ENCODE peak calls at places on chromosomes 2 and 18, in four cellular contexts. B, P, S and E are unnamed samples.
A peak's percentile ranks its signal among the peaks of the same experiment; 100 is the strongest.

GRCh38 chr2:102235491-102235890 is 48.7 kb downstream of the IL1RL2 start:
- DNase-seq in S (peak; percentile 29), B (no peak), P (no peak), E (no peak)

GRCh38 chr18:36212978-36213303 is 25.6 kb downstream of the MOCOS start:
- DNase-seq in S (no peak), B (no peak), P (peak; percentile 68), E (no peak)

GRCh38 chr2:81481242-81481993 is 1176.9 kb upstream of the LRRTM1 start:
- DNase-seq in S (no peak), P (no peak), B (no peak), E (peak; percentile 15)

GRCh38 chr2:199488772-199489400 is 31.1 kb upstream of the SATB2 start:
- DNase-seq in S (peak; percentile 59), B (peak; percentile 76), P (no peak), E (no peak)

GRCh38 chr2:45851576-45852304 is 200.3 kb downstream of the PRKCE start:
- DNase-seq in P (no peak), B (no peak), S (peak; percentile 74), E (no peak)

GRCh38 chr2:213021971-213022899 is 129.2 kb downstream of the IKZF2 start:
- DNase-seq in B (no peak), S (peak; percentile 75), P (no peak), E (no peak)

GRCh38 chr2:70385966-70386595 is 84.2 kb upstream of the FAM136A start:
- DNase-seq in P (no peak), B (no peak), S (peak; percentile 60), E (no peak)

GRCh38 chr2:9690716-9691498 is 60.1 kb upstream of the YWHAQ start:
- DNase-seq in P (no peak), B (no peak), S (no peak), E (no peak)

GRCh38 chr18:24544141-24544498 is 83.7 kb downstream of the HRH4 start:
- DNase-seq in S (peak; percentile 40), P (no peak), B (no peak), E (no peak)

GRCh38 chr2:156399950-156400703 is 36.1 kb upstream of the GPD2 start:
- DNase-seq in S (peak; percentile 64), B (peak; percentile 91), P (peak; percentile 88), E (peak; percentile 79)

GRCh38 chr2:98757904-98758421 is 27.0 kb upstream of the MGAT4A start:
- DNase-seq in P (peak; percentile 78), B (peak; percentile 89), S (peak; percentile 79), E (peak; percentile 77)

GRCh38 chr2:120316528-120317179 is 29.3 kb upstream of the INHBB start:
- DNase-seq in B (no peak), S (no peak), P (no peak), E (no peak)

GRCh38 chr2:10305715-10306114 is 3.0 kb downstream of the HPCAL1 start:
- DNase-seq in P (no peak), S (no peak), B (peak; percentile 71), E (no peak)

GRCh38 chr2:188327518-188328205 is 36.0 kb downstream of the GULP1 start:
- DNase-seq in S (no peak), P (no peak), B (no peak), E (no peak)

GRCh38 chr2:147679664-147680502 is 164.9 kb upstream of the ACVR2A start:
- DNase-seq in S (peak; percentile 1), B (no peak), P (no peak), E (no peak)

GRCh38 chr2:118255301-118255700 is 167.0 kb downstream of the INSIG2 start:
- DNase-seq in S (no peak), B (no peak), P (no peak), E (no peak)

GRCh38 chr2:74199871-74200305 is 1.5 kb downstream of the MTHFD2 start:
- DNase-seq in P (no peak), S (peak; percentile 12), B (peak; percentile 39), E (no peak)

GRCh38 chr18:45503988-45504387 is 111.3 kb upstream of the SLC14A2 start:
- DNase-seq in S (no peak), B (no peak), P (no peak), E (no peak)

GRCh38 chr2:73827018-73827417 is 1.7 kb upstream of the STAMBP start:
- DNase-seq in S (peak; percentile 51), B (no peak), P (no peak), E (no peak)

GRCh38 chr2:75523313-75524275 is 37.1 kb downstream of the EVA1A start:
- DNase-seq in P (no peak), S (peak; percentile 89), B (no peak), E (no peak)

GRCh38 chr2:149431337-149431736 is 101.0 kb downstream of the LYPD6 start:
- DNase-seq in P (no peak), S (peak; percentile 47), B (no peak), E (no peak)

GRCh38 chr18:46293699-46294300 is 189.6 kb downstream of the HAUS1 start:
- DNase-seq in P (no peak), S (peak; percentile 8), B (no peak), E (no peak)

GRCh38 chr2:138369856-138370255 is 131.7 kb upstream of the SPOPL start:
- DNase-seq in S (no peak), B (no peak), P (no peak), E (no peak)

GRCh38 chr2:236177967-236178909 is 10.1 kb upstream of the GBX2 start:
- DNase-seq in P (peak; percentile 77), S (peak; percentile 30), B (peak; percentile 59), E (peak; percentile 60)

GRCh38 chr2:189466046-189466445 is 24.8 kb downstream of the WDR75 start:
- DNase-seq in S (no peak), B (no peak), P (no peak), E (no peak)

GRCh38 chr2:18645315-18645714 is 55.9 kb upstream of the NT5C1B start:
- DNase-seq in P (no peak), B (no peak), S (peak; percentile 12), E (no peak)

GRCh38 chr2:37644191-37644590 is 27.3 kb downstream of the CDC42EP3 start:
- DNase-seq in B (no peak), S (no peak), P (no peak), E (no peak)

GRCh38 chr2:133586978-133587377 is 18.7 kb upstream of the NCKAP5 start:
- DNase-seq in S (no peak), P (no peak), B (no peak), E (peak; percentile 37)

GRCh38 chr2:48713647-48714046 is 41.9 kb downstream of the LHCGR start:
- DNase-seq in P (no peak), S (peak; percentile 48), B (no peak), E (no peak)

GRCh38 chr2:48714240-48714639 is 41.3 kb downstream of the LHCGR start:
- DNase-seq in S (peak; percentile 87), B (no peak), P (no peak), E (no peak)

GRCh38 chr2:48707466-48707865 is 48.1 kb downstream of the LHCGR start:
- DNase-seq in B (no peak), P (no peak), S (peak; percentile 30), E (no peak)

GRCh38 chr2:48712151-48712550 is 43.4 kb downstream of the LHCGR start:
- DNase-seq in P (no peak), S (peak; percentile 58), B (no peak), E (no peak)

DNA sequence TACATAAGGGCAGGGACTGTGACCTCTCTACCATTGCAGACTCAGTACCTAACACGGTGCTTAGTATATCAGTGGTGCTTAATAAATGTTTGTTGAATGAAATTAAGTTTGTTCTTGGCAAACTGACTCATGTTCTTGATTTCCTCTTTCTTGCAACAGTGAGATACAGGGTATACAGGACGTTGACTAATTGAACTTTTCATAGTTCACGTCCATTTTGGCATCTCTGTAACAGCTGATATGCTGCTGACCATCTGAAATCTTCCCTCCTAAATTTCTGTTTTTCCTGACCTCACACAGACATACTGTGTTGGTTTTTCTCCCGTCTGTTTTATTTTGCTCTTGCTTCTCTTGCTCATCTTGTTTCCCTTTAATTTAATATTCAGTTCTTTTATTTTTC is 44.2 kb downstream of the LHCGR start:
- DNase-seq in B (no peak), S (peak; percentile 41), P (no peak), E (no peak)
- TF ChIP-seq POLR2A in B (no peak), S (no peak), P (no peak), E (no peak)

GRCh38 chr18:77567202-77567601 is 317.6 kb downstream of the GALR1 start:
- DNase-seq in S (no peak), P (no peak), B (no peak), E (no peak)

GRCh38 chr18:77572537-77572936 is 322.9 kb downstream of the GALR1 start:
- DNase-seq in S (no peak), B (no peak), P (no peak), E (no peak)

GRCh38 chr18:77571743-77572142 is 322.1 kb downstream of the GALR1 start:
- DNase-seq in S (no peak), B (no peak), P (no peak), E (no peak)

DNA sequence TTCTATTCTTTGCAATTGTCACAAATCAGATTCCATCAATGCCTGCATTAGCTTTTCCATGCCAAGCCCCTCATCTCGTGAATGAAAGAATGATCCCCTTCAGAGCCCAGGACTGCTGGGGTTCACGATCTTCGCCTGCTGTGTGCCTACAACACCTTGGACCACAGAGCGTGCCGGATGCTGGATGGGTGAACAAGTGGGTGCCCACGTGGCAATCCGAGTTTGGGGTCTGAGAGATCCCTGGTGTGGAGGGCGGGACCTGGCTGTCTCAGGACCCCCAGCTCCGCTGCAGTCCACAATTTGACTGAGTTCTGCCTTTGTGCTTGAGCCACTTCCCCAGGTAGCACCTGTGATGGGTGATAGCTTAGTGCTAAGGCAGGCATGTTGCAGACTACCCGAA is 317.0 kb downstream of the GALR1 start:
- DNase-seq in P (no peak), S (no peak), B (no peak), E (no peak)
- TF ChIP-seq CTCF in P (no peak), S (no peak), B (no peak), E (no peak)

DNA sequence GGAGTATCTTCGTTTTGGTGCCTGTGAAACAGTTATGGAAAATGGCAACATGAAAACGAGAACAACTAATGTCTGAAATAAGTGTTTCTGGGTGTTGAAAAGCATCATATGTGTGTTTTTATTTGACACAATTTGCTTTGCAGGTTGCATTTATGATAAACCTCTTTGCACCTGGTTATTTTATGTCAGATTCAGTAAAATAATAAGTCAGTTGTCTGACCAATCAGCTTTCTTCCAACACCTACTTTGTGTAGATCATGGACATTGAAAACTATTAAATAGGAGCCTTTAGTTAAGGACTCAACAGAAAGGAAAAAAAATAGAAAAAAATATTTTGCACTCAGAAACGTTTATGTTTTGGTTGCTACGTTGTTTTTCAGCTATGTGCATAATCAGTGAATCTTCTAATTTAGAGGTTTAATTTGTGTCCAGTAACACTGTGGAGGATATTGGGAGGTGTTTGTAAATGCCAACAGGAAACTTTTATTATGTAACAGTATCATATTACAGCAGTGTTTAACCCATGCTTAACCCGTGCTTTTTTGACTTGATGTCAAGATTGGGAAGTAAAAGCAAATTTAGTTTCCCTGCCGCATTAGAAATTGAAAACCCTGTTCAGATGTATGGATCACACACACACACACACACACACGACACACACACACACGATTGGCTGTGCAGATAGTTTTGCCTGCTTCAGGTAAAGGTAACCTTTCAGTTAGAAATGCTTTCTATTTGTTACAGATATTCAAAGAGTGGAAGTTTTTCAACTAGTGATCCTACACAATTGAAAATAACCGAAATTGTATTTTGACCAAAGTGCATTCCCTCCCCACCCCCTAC is 2.6 kb downstream of the PKP4 start:
- DNase-seq in B (no peak), S (no peak), P (no peak), E (no peak)
- H3K4me1 ChIP-seq in B (peaks cover 17% of the 10 kb centered on the region), S (peaks cover 2% of the 10 kb centered on the region), P (peaks cover 3% of the 10 kb centered on the region), E (peaks cover 43% of the 10 kb centered on the region)

GRCh38 chr2:237344972-237345870 is 68.7 kb downstream of the COL6A3 start:
- DNase-seq in P (no peak), S (no peak), B (no peak), E (no peak)

GRCh38 chr2:237337586-237337985 is 76.4 kb downstream of the COL6A3 start:
- DNase-seq in S (no peak), P (no peak), B (no peak), E (no peak)

GRCh38 chr2:237345891-237346640 is 67.9 kb downstream of the COL6A3 start:
- DNase-seq in S (peak; percentile 43), B (no peak), P (no peak), E (no peak)

GRCh38 chr2:237343993-237344392 is 70.0 kb downstream of the COL6A3 start:
- DNase-seq in S (no peak), P (no peak), B (no peak), E (no peak)

GRCh38 chr2:237341872-237342271 is 72.1 kb downstream of the COL6A3 start:
- DNase-seq in B (no peak), P (no peak), S (peak; percentile 52), E (no peak)
- TF ChIP-seq POLR2A in B (no peak), P (no peak), S (no peak), E (no peak)